ENCODE peak calls at places on chromosome 1, in five cellular contexts. V, G, O, E and Q are unnamed samples.

GRCh38 chr1:116906812-116907211 is 2.9 kb upstream of the PTGFRN start:
- DNase-seq in G (no peak), O (no peak), E (no peak), V (no peak), Q (no peak)

GRCh38 chr1:115134850-115135484 is 45.7 kb upstream of the TSPAN2 start:
- DNase-seq in O (no peak), G (no peak), V (peak), E (no peak), Q (peak)

GRCh38 chr1:27372808-27373690 is 1.6 kb downstream of the FCN3 start:
- DNase-seq in V (no peak), E (peak), O (no peak), G (peak), Q (no peak)

GRCh38 chr1:36109041-36109679 is 15.9 kb downstream of the COL8A2 start:
- DNase-seq in E (no peak), V (no peak), G (no peak), O (no peak), Q (no peak)

GRCh38 chr1:21764615-21765423 is 18.1 kb downstream of the USP48 start:
- DNase-seq in O (peak), G (peak), V (peak), E (peak), Q (peak)

GRCh38 chr1:160284220-160284781 is 632 bp downstream of the PEX19 start:
- DNase-seq in V (peak), G (peak), E (no peak), O (peak), Q (no peak)

GRCh38 chr1:208967334-208967733 is 616.2 kb upstream of the CAMK1G start:
- DNase-seq in O (no peak), E (no peak), V (no peak), G (no peak), Q (no peak)

GRCh38 chr1:238961790-238962189 is 424.6 kb upstream of the CHRM3 start:
- DNase-seq in V (no peak), E (no peak), G (no peak), O (no peak), Q (no peak)

GRCh38 chr1:223684488-223684792 is 18.9 kb upstream of the CAPN8 start:
- DNase-seq in E (no peak), G (no peak), V (no peak), O (no peak), Q (no peak)
- TF ChIP-seq CTCF in E (peak), G (no peak), V (no peak), O (no peak), Q (no peak)

GRCh38 chr1:43975249-43975961 is 645 bp downstream of the ATP6V0B start:
- DNase-seq in V (no peak), E (peak), G (peak), O (peak), Q (no peak)
- TF ChIP-seq CTCF in V (no peak), E (no peak), G (no peak), O (no peak), Q (no peak)

GRCh38 chr1:51088474-51088873 is 13.6 kb upstream of the C1orf185 start:
- DNase-seq in O (no peak), V (no peak), E (no peak), G (no peak), Q (no peak)
- TF ChIP-seq CTCF in O (no peak), V (peak), E (peak), G (no peak), Q (peak)

DNA sequence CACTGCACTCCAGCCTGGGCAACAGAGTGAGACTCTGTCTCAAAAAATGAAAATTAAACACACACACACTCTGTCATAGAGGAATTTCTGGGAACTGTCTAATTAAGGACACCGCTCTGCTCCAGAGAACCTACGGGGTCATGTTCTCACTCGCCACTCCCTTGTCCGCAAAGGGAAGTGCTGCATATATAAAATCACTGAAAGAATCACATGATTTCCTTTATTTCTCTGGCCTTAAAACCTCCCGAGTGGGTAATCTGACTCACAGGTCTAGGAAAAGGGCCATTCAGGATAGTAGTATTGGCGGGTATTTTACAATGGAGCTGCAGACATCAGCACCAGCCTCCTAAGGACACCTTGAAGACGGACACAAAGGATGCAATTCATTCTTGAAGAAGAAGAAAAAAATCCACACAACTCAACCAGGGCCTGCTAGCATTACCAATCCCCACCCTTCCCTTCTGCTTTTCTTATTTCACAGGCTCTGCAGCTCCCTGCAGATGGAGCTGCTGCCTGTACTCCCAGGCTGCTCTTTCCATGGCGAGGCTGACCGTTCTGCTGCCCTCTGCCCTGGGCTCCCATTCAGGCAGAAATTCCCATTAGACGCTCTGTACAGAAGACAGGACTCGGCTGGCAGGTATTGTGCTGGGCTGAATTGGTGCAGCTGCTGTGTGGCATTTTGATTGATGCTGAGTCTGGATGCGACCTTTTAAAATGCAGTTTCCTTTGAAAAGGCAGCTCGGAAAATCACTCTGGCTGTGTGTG is 53.3 kb upstream of the FAM89A start:
- DNase-seq in O (no peak), V (no peak), E (peak), G (no peak), Q (no peak)
- TF ChIP-seq CTCF in O (no peak), V (no peak), E (peak), G (no peak), Q (peak)

GRCh38 chr1:231949277-231950122 is 322.9 kb downstream of the DISC1 start:
- DNase-seq in G (no peak), O (no peak), E (peak), V (no peak), Q (no peak)
- TF ChIP-seq CTCF in G (no peak), O (no peak), E (peak), V (no peak), Q (no peak)